ENCODE peak calls at places on chromosomes 6 and 20, in eight cellular contexts. J is CD4-positive, alpha-beta T cell; Q is CD14-positive monocyte; H is choroid plexus epithelial cell; R is progenitor cell of endocrine pancreas; O is astrocyte of the spinal cord; G is type B pancreatic cell; E is RWPE1. I is an unnamed sample.

GRCh38 chr6:5522147-5522546 is 260.8 kb downstream of the FARS2 start:
- DNase-seq in E (no peak), G (no peak), R (no peak), H (no peak), O (no peak), Q (no peak), J (no peak), I (peak)

GRCh38 chr6:77373955-77374354 is 89.3 kb downstream of the HTR1B start:
- DNase-seq in E (no peak), O (no peak), R (no peak), G (no peak), Q (no peak), J (no peak), H (no peak), I (no peak)

GRCh38 chr6:164262348-164262747 is 847.8 kb downstream of the QKI start:
- DNase-seq in Q (no peak), R (no peak), H (no peak), E (no peak), G (no peak), J (no peak), O (no peak), I (no peak)

GRCh38 chr6:121516331-121516730 is 80.9 kb downstream of the GJA1 start:
- DNase-seq in J (no peak), H (no peak), O (peak), G (no peak), R (no peak), Q (no peak), E (no peak), I (no peak)

GRCh38 chr20:6122873-6123649 is at the start of gene FERMT1:
- DNase-seq in H (peak), O (peak), Q (peak), G (peak), E (peak), J (no peak), R (peak), I (no peak)

GRCh38 chr20:48683467-48684175 is 144.2 kb downstream of the PREX1 start:
- DNase-seq in H (no peak), R (no peak), O (no peak), J (no peak), E (no peak), Q (no peak), G (no peak), I (no peak)

GRCh38 chr20:57388953-57389694 is 2.1 kb upstream of the RBM38 start:
- DNase-seq in J (peak), R (peak), O (peak), H (peak), Q (no peak), E (peak), G (peak), I (peak)

GRCh38 chr6:111565316-111566221 is 40.1 kb downstream of the TRAF3IP2 start:
- DNase-seq in E (no peak), Q (no peak), H (no peak), R (no peak), G (no peak), J (no peak), O (no peak), I (no peak)

GRCh38 chr20:63657937-63658748 is at the start of gene RTEL1:
- DNase-seq in E (peak), O (peak), G (peak), Q (peak), J (peak), R (peak), H (peak), I (peak)

GRCh38 chr6:106089981-106090380 is 3.8 kb downstream of the PRDM1 start:
- DNase-seq in E (no peak), O (peak), R (no peak), G (no peak), Q (no peak), H (peak), J (no peak), I (no peak)

GRCh38 chr6:106509420-106510089 is 119.7 kb downstream of the RTN4IP1 start:
- DNase-seq in R (no peak), G (no peak), E (no peak), O (peak), J (no peak), Q (peak), H (peak), I (no peak)

GRCh38 chr6:45455408-45455807 is 77.7 kb upstream of the SUPT3H start:
- DNase-seq in H (no peak), J (no peak), R (no peak), G (no peak), E (no peak), O (no peak), Q (no peak), I (no peak)

GRCh38 chr6:163780993-163781392 is 366.5 kb downstream of the QKI start:
- DNase-seq in J (no peak), H (peak), E (no peak), Q (no peak), O (peak), G (no peak), R (no peak), I (no peak)

GRCh38 chr6:150238294-150238693 is 95.5 kb downstream of the PPP1R14C start:
- DNase-seq in R (no peak), E (no peak), O (no peak), G (no peak), Q (no peak), H (no peak), J (no peak), I (no peak)

GRCh38 chr6:90302320-90302719 is 5.7 kb upstream of the BACH2 start:
- DNase-seq in G (no peak), J (no peak), R (no peak), O (no peak), Q (no peak), E (no peak), H (no peak), I (no peak)
- TF ChIP-seq CTCF in G (no peak), J (no peak), R (no peak), O (no peak), Q (no peak), E (no peak), H (no peak), I (no peak)

DNA sequence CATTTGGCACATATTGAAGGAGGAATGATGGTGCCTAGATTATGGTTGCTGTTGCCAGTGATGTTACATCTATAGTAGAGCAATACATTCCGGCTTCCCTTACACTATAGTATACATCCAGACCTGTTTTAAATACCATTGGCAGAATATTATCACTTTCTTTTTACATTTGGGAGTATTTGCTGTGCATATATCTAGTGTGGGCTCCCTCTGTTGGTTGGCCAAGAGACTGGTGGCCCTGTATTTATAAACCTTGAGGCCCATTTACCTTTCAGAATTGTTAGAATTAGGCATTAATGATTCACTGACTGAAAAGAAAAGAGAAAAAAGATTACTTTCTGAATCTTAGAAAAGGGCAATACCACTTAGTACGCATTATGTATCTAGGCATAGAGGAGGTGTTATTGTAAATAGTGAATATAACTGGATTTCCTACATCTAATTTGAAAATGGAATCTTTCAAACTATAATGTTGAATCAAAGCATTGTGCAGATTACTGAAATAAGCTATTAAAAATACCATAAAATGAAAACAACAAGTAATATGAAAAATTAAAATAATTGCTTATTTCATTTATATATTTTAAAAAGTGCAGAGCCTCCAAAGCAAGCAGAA is 628.8 kb upstream of the MAN1A1 start:
- DNase-seq in J (no peak), G (no peak), Q (no peak), E (peak), O (peak), H (peak), R (no peak), I (no peak)
- TF ChIP-seq CTCF in J (no peak), G (peak), Q (peak), E (peak), O (peak), H (peak), R (peak), I (no peak)

GRCh38 chr6:87407896-87408720 is at the start of gene CFAP206:
- DNase-seq in G (peak), E (peak), O (peak), R (peak), Q (peak), J (peak), H (peak), I (peak)
- TF ChIP-seq CTCF in G (peak), E (peak), O (peak), R (no peak), Q (no peak), J (no peak), H (peak), I (no peak)

DNA sequence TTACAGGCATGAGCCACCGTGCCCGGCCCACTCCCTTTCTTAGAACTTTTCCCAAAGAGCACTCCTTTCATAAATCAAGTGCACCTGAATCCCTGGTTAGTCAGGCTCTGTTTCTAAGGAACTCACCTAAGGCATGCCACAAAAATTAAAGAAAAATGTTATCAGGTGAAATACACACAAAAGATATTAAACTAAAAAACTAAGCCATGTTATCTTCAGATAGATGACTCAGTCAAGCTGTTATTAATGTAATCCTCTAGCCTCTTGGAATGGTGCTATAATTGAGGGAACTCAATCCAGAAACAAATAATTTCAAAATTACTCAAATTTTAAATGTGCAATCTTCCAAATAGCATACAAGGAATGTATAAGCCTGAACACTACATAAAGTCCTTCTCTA is 83.0 kb downstream of the TENT5A start:
- DNase-seq in G (no peak), Q (no peak), H (no peak), R (no peak), J (no peak), O (no peak), E (no peak), I (no peak)
- TF ChIP-seq CTCF in G (no peak), Q (no peak), H (no peak), R (no peak), J (no peak), O (no peak), E (no peak), I (no peak)

GRCh38 chr20:53579266-53579580 is 14.4 kb downstream of the ZNF217 start:
- DNase-seq in G (no peak), H (no peak), O (no peak), E (no peak), J (no peak), Q (no peak), R (no peak), I (no peak)

GRCh38 chr20:53576586-53577318 is 16.9 kb downstream of the ZNF217 start:
- DNase-seq in R (no peak), O (no peak), Q (no peak), J (no peak), H (no peak), G (peak), E (no peak), I (no peak)

GRCh38 chr20:53579581-53580375 is 13.9 kb downstream of the ZNF217 start:
- DNase-seq in R (no peak), Q (peak), O (peak), G (no peak), H (peak), J (no peak), E (peak), I (no peak)

GRCh38 chr20:53580376-53581111 is 13.1 kb downstream of the ZNF217 start:
- DNase-seq in J (no peak), Q (no peak), H (no peak), E (no peak), R (no peak), O (no peak), G (peak), I (no peak)

DNA sequence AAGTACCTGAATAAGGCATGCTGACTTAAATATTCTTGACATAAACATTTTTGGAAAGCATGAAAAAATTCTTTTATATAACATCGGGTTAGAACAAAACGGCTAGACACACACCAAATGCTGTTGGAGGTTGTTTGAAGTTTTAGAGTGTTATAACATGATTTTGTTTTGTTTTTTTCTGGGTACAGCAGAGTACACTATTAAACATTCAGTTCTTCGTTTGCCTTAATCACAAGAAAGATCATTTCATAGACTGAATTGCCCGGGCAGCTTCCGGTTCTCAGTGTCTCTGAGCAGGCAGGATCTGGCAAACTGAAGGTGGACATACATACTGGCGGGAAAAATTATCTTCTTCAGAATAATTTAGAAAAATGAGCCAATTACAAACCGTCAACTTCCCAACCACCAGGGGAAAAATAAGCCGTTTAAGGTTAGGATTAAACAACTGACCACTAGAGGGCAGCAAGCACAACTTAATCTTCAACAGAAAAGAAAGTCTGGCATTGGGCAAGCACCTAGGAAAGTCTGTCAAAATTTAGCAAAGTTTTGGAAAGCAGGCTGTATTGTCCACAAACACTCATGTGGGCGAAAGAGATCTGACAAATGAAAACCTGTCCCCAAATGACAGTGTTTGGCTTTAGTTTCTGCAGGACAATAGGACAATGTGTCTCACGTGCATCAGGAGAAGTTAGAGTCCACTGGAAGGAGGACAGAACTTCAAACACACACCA is 15.0 kb downstream of the ZNF217 start:
- DNase-seq in H (peak), O (peak), Q (no peak), J (peak), E (peak), G (no peak), R (peak), I (peak)
- TF ChIP-seq CTCF in H (peak), O (peak), Q (peak), J (peak), E (peak), G (peak), R (peak), I (peak)

DNA sequence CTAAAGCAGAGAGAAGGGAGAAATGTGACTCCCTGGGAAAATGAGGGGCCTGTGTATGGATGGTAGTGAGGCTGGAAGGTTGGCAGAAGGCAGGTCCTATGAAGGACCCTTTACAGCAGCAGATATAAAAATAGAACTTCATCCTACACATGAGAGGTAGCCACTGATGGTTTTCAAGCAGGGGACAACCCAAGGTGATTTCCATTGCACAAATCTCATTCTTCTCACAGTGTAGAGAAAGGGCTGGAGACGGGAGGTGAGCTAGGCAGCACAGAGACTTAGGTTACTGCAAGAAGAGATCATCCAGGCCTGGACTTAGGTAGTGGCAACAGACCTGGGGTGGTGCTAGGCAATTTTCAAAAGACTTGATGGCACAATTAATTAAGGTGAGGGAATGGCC is 30.7 kb downstream of the TRAM2 start:
- DNase-seq in E (no peak), G (no peak), O (no peak), R (no peak), Q (no peak), J (no peak), H (no peak), I (no peak)
- TF ChIP-seq CTCF in E (no peak), G (no peak), O (no peak), R (no peak), Q (no peak), J (no peak), H (no peak), I (no peak)

GRCh38 chr6:137167702-137168377 is 5.6 kb downstream of the IL22RA2 start:
- DNase-seq in Q (no peak), G (no peak), O (no peak), J (no peak), H (no peak), E (no peak), R (no peak), I (no peak)

GRCh38 chr6:137163732-137164318 is 9.6 kb downstream of the IL22RA2 start:
- DNase-seq in E (no peak), O (no peak), G (no peak), H (no peak), Q (no peak), R (no peak), J (no peak), I (no peak)

GRCh38 chr6:137162692-137163303 is 10.6 kb downstream of the IL22RA2 start:
- DNase-seq in E (no peak), H (no peak), G (no peak), Q (no peak), J (no peak), O (no peak), R (no peak), I (no peak)

GRCh38 chr6:137166247-137167098 is 7.0 kb downstream of the IL22RA2 start:
- DNase-seq in J (no peak), E (no peak), R (no peak), H (no peak), O (no peak), Q (no peak), G (no peak), I (no peak)

GRCh38 chr6:137165375-137166246 is 7.8 kb downstream of the IL22RA2 start:
- DNase-seq in O (no peak), J (no peak), H (peak), E (peak), R (no peak), Q (no peak), G (no peak), I (peak)
- TF ChIP-seq CTCF in O (no peak), J (no peak), H (peak), E (peak), R (no peak), Q (no peak), G (no peak), I (no peak)

GRCh38 chr6:155380666-155381332 is 66.5 kb upstream of the TFB1M start:
- DNase-seq in Q (no peak), E (no peak), J (no peak), R (no peak), O (no peak), H (no peak), G (no peak), I (no peak)
- TF ChIP-seq CTCF in Q (no peak), E (no peak), J (no peak), R (no peak), O (no peak), H (no peak), G (no peak), I (no peak)

GRCh38 chr6:33779305-33779704 is 9.6 kb downstream of the LEMD2 start:
- DNase-seq in Q (no peak), H (no peak), J (no peak), E (no peak), O (no peak), G (no peak), R (no peak), I (no peak)
- TF ChIP-seq CTCF in Q (no peak), H (peak), J (no peak), E (no peak), O (peak), G (peak), R (peak), I (no peak)

I was measured in natural killer cell.